ENCODE peak calls at places on chromosomes 12 and 14, in four cellular contexts. Y is K562, O is HepG2, M is GM12878. U is an unnamed sample.

GRCh38 chr14:52268191-52269061 is 928 bp downstream of the PTGDR start:
- DNase-seq in Y (no peak), M (no peak), O (no peak), U (peak)

GRCh38 chr14:49212721-49213120 is 373.5 kb downstream of the RPS29 start:
- DNase-seq in M (no peak), Y (no peak), O (no peak), U (no peak)

GRCh38 chr12:12336511-12336910 is 13.5 kb downstream of the MANSC1 start:
- DNase-seq in O (no peak), M (no peak), Y (no peak), U (no peak)

GRCh38 chr14:77011226-77011762 is 17.2 kb downstream of the IRF2BPL start:
- DNase-seq in Y (no peak), O (no peak), M (no peak), U (no peak)

GRCh38 chr12:108649668-108650067 is 16.0 kb upstream of the SELPLG start:
- DNase-seq in Y (no peak), O (no peak), M (no peak), U (no peak)

GRCh38 chr12:108322998-108323397 is 16.1 kb downstream of the CMKLR1 start:
- DNase-seq in O (no peak), M (no peak), Y (no peak), U (no peak)

GRCh38 chr14:50410921-50411320 is 14.2 kb upstream of the CDKL1 start:
- DNase-seq in Y (no peak), O (no peak), M (no peak), U (no peak)

GRCh38 chr12:107684990-107685359 is 624 bp upstream of the PWP1 start:
- DNase-seq in O (peak), Y (peak), M (no peak), U (peak)

GRCh38 chr12:105315726-105316125 is 14.8 kb upstream of the C12orf75 start:
- DNase-seq in M (no peak), O (no peak), Y (no peak), U (no peak)

GRCh38 chr14:28571636-28572035 is 195.0 kb upstream of the FOXG1 start:
- DNase-seq in M (no peak), O (no peak), Y (no peak), U (no peak)
- TF ChIP-seq NFIC in M (no peak), O (no peak), Y (no peak), U (no peak)

GRCh38 chr12:43277630-43278267 is 274.3 kb downstream of the ADAMTS20 start:
- DNase-seq in Y (no peak), M (no peak), O (no peak), U (no peak)
- TF ChIP-seq NFIC in Y (no peak), M (no peak), O (no peak), U (no peak)

DNA sequence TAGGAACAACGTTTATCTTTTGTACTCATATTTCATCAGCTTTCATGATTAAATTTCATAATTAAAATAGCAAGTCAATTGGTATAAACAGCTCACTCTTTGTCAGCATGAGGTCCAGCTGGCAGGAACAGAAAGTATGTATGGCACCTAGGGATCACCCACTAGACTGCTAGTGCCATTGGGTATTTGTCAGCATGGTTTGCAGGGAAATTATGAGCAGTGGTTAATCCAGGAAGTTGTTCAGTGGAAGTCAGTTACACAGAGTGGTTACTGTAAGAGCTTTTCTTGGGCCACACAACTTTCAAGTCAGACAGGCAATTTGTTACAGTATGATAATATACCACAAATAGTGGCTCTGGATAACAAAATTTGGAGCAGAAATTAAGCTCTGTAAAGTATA is 340.3 kb upstream of the RGS6 start:
- DNase-seq in Y (no peak), M (no peak), O (no peak), U (no peak)
- TF ChIP-seq NFIC in Y (no peak), M (no peak), O (no peak), U (no peak)

DNA sequence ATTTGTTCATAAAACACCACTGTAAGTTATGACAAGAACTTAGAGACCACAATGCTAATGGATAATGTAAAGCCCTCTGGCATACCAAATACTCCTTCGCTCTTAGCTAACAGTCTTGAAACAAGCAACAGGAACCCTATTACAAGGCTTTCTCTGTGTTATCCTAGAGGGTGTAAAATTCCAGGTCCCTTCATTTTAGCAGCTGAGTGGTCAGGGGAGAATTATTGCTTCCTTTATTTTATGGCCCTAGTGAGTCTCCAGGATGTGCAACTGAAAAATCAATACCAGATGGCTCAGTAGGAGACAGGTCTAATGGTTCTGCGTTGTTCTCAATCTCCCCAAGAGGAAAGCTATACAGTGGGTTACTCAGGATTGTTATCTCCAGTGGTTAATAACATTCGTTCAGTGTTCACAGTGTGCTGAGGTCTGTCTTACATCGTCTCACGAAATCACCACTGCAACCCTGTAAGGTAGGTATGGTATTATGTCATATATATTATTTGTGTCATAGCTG is 172.7 kb upstream of the CNOT2 start:
- DNase-seq in M (no peak), Y (no peak), O (no peak), U (peak)
- TF ChIP-seq NFIC in M (no peak), Y (no peak), O (no peak), U (no peak)

GRCh38 chr12:110270125-110270962 is 10.7 kb upstream of the ATP2A2 start:
- DNase-seq in O (peak), Y (peak), M (no peak), U (peak)
- TF ChIP-seq NFIC in O (no peak), Y (peak), M (no peak), U (peak)

U was measured in SK-N-SH.